ENCODE peak calls at places on chromosomes 7 and 10, in nine cellular contexts. One of them, this sample, is unnamed.

GRCh38 chr7:727104-727805 is at the start of gene PRKAR1B:
- DNase-seq in hypothalamus: no peak
- DNase-seq in GM12891: peak
- DNase-seq in Peyer's patch: peak
- DNase-seq in LoVo: peak
- DNase-seq in CD4-positive, alpha-beta T cell: no peak
- DNase-seq in EL: no peak
- DNase-seq in breast epithelium: no peak
- DNase-seq in activated CD8-positive, alpha-beta memory T cell treated with anti-CD3 and anti-CD28 coated beads, Interleukin-2, amount 50 U/mL, for 48 hours: peak
- DNase-seq in this sample: peak

GRCh38 chr7:150748402-150748801 is 11.2 kb downstream of the GIMAP5 start:
- DNase-seq in GM12891: no peak
- DNase-seq in LoVo: no peak
- DNase-seq in hypothalamus: no peak
- DNase-seq in EL: no peak
- DNase-seq in CD4-positive, alpha-beta T cell: no peak
- DNase-seq in breast epithelium: no peak
- DNase-seq in Peyer's patch: no peak
- DNase-seq in activated CD8-positive, alpha-beta memory T cell treated with anti-CD3 and anti-CD28 coated beads, Interleukin-2, amount 50 U/mL, for 48 hours: no peak
- DNase-seq in this sample: no peak

GRCh38 chr7:137652721-137653120 is 194.1 kb downstream of the DGKI start:
- DNase-seq in CD4-positive, alpha-beta T cell: no peak
- DNase-seq in hypothalamus: no peak
- DNase-seq in breast epithelium: no peak
- DNase-seq in activated CD8-positive, alpha-beta memory T cell treated with anti-CD3 and anti-CD28 coated beads, Interleukin-2, amount 50 U/mL, for 48 hours: no peak
- DNase-seq in GM12891: no peak
- DNase-seq in LoVo: no peak
- DNase-seq in Peyer's patch: no peak
- DNase-seq in EL: peak
- DNase-seq in this sample: no peak

GRCh38 chr7:50711271-50712175 is 71.2 kb downstream of the GRB10 start:
- DNase-seq in GM12891: no peak
- DNase-seq in breast epithelium: no peak
- DNase-seq in activated CD8-positive, alpha-beta memory T cell treated with anti-CD3 and anti-CD28 coated beads, Interleukin-2, amount 50 U/mL, for 48 hours: no peak
- DNase-seq in hypothalamus: no peak
- DNase-seq in Peyer's patch: no peak
- DNase-seq in EL: peak
- DNase-seq in LoVo: no peak
- DNase-seq in CD4-positive, alpha-beta T cell: no peak
- DNase-seq in this sample: no peak

GRCh38 chr7:7972927-7973594 is 4.5 kb downstream of the GLCCI1 start:
- DNase-seq in EL: no peak
- DNase-seq in CD4-positive, alpha-beta T cell: no peak
- DNase-seq in activated CD8-positive, alpha-beta memory T cell treated with anti-CD3 and anti-CD28 coated beads, Interleukin-2, amount 50 U/mL, for 48 hours: no peak
- DNase-seq in hypothalamus: no peak
- DNase-seq in LoVo: no peak
- DNase-seq in breast epithelium: no peak
- DNase-seq in GM12891: no peak
- DNase-seq in Peyer's patch: no peak
- DNase-seq in this sample: no peak

GRCh38 chr7:32957326-32958045 is at the start of gene FKBP9:
- DNase-seq in CD4-positive, alpha-beta T cell: no peak
- DNase-seq in Peyer's patch: peak
- DNase-seq in GM12891: peak
- DNase-seq in LoVo: peak
- DNase-seq in hypothalamus: peak
- DNase-seq in EL: peak
- DNase-seq in activated CD8-positive, alpha-beta memory T cell treated with anti-CD3 and anti-CD28 coated beads, Interleukin-2, amount 50 U/mL, for 48 hours: peak
- DNase-seq in breast epithelium: peak
- DNase-seq in this sample: peak

GRCh38 chr10:127755758-127756157 is 18.8 kb downstream of the FOXI2 start:
- DNase-seq in CD4-positive, alpha-beta T cell: no peak
- DNase-seq in activated CD8-positive, alpha-beta memory T cell treated with anti-CD3 and anti-CD28 coated beads, Interleukin-2, amount 50 U/mL, for 48 hours: no peak
- DNase-seq in EL: no peak
- DNase-seq in GM12891: no peak
- DNase-seq in LoVo: no peak
- DNase-seq in hypothalamus: no peak
- DNase-seq in breast epithelium: no peak
- DNase-seq in Peyer's patch: no peak
- DNase-seq in this sample: no peak

GRCh38 chr7:158272091-158272490 is 315.5 kb downstream of the PTPRN2 start:
- DNase-seq in hypothalamus: no peak
- DNase-seq in CD4-positive, alpha-beta T cell: no peak
- DNase-seq in Peyer's patch: peak
- DNase-seq in EL: no peak
- DNase-seq in activated CD8-positive, alpha-beta memory T cell treated with anti-CD3 and anti-CD28 coated beads, Interleukin-2, amount 50 U/mL, for 48 hours: no peak
- DNase-seq in GM12891: no peak
- DNase-seq in LoVo: no peak
- DNase-seq in breast epithelium: no peak
- DNase-seq in this sample: no peak

GRCh38 chr10:93062499-93063216 is 2.1 kb downstream of the CYP26C1 start:
- DNase-seq in CD4-positive, alpha-beta T cell: no peak
- DNase-seq in EL: peak
- DNase-seq in Peyer's patch: peak
- DNase-seq in hypothalamus: no peak
- DNase-seq in activated CD8-positive, alpha-beta memory T cell treated with anti-CD3 and anti-CD28 coated beads, Interleukin-2, amount 50 U/mL, for 48 hours: peak
- DNase-seq in LoVo: no peak
- DNase-seq in GM12891: peak
- DNase-seq in breast epithelium: no peak
- DNase-seq in this sample: no peak

GRCh38 chr10:110860576-110861241 is 11.0 kb upstream of the PDCD4 start:
- DNase-seq in hypothalamus: no peak
- DNase-seq in activated CD8-positive, alpha-beta memory T cell treated with anti-CD3 and anti-CD28 coated beads, Interleukin-2, amount 50 U/mL, for 48 hours: no peak
- DNase-seq in LoVo: no peak
- DNase-seq in breast epithelium: no peak
- DNase-seq in CD4-positive, alpha-beta T cell: peak
- DNase-seq in EL: no peak
- DNase-seq in GM12891: no peak
- DNase-seq in Peyer's patch: no peak
- DNase-seq in this sample: no peak

GRCh38 chr10:116835658-116836057 is 13.6 kb upstream of the ENO4 start:
- DNase-seq in Peyer's patch: no peak
- DNase-seq in activated CD8-positive, alpha-beta memory T cell treated with anti-CD3 and anti-CD28 coated beads, Interleukin-2, amount 50 U/mL, for 48 hours: no peak
- DNase-seq in EL: no peak
- DNase-seq in GM12891: no peak
- DNase-seq in LoVo: no peak
- DNase-seq in CD4-positive, alpha-beta T cell: no peak
- DNase-seq in hypothalamus: no peak
- DNase-seq in breast epithelium: no peak
- DNase-seq in this sample: no peak

GRCh38 chr7:129021656-129022055 is 33.3 kb downstream of the TNPO3 start:
- DNase-seq in GM12891: no peak
- DNase-seq in Peyer's patch: no peak
- DNase-seq in activated CD8-positive, alpha-beta memory T cell treated with anti-CD3 and anti-CD28 coated beads, Interleukin-2, amount 50 U/mL, for 48 hours: no peak
- DNase-seq in EL: no peak
- DNase-seq in CD4-positive, alpha-beta T cell: no peak
- DNase-seq in hypothalamus: no peak
- DNase-seq in breast epithelium: no peak
- DNase-seq in LoVo: no peak
- DNase-seq in this sample: no peak

This sample was measured in left lobe of liver.